ENCODE peak calls at places on chromosomes 16 and 17, in four cellular contexts. H is neural progenitor cell, J is hepatocyte, G is MM.1S. F is an unnamed sample.

GRCh38 chr17:14301279-14301760 is 439 bp downstream of the HS3ST3B1 start:
- DNase-seq in H (peak; percentile 66), J (peak; percentile 50), G (no peak), F (peak; percentile 47)

GRCh38 chr17:559699-560378 is 154.8 kb downstream of the VPS53 start:
- DNase-seq in H (no peak), J (peak; percentile 32), G (no peak), F (no peak)

GRCh38 chr16:82814059-82814458 is 187.3 kb downstream of the CDH13 start:
- DNase-seq in H (no peak), J (no peak), G (no peak), F (no peak)

GRCh38 chr16:48959204-48959603 is 322.4 kb downstream of the CBLN1 start:
- DNase-seq in H (no peak), J (no peak), G (no peak), F (no peak)

GRCh38 chr16:88649195-88649923 is 1.5 kb downstream of the CYBA start:
- DNase-seq in H (no peak), J (no peak), G (no peak), F (peak; percentile 41)

GRCh38 chr17:47096343-47096742 is 92.8 kb downstream of the CDC27 start:
- DNase-seq in H (no peak), J (no peak), G (no peak), F (no peak)

GRCh38 chr16:71479420-71479819 is 9.7 kb downstream of the ZNF19 start:
- DNase-seq in H (peak; percentile 60), J (peak; percentile 65), G (no peak), F (peak; percentile 32)

GRCh38 chr16:67865318-67865717 is 7.5 kb upstream of the EDC4 start:
- DNase-seq in H (peak; percentile 61), J (no peak), G (peak; percentile 15), F (peak; percentile 38)

GRCh38 chr17:38627957-38628356 is 22.2 kb upstream of the SRCIN1 start:
- DNase-seq in H (no peak), J (no peak), G (no peak), F (no peak)

DNA sequence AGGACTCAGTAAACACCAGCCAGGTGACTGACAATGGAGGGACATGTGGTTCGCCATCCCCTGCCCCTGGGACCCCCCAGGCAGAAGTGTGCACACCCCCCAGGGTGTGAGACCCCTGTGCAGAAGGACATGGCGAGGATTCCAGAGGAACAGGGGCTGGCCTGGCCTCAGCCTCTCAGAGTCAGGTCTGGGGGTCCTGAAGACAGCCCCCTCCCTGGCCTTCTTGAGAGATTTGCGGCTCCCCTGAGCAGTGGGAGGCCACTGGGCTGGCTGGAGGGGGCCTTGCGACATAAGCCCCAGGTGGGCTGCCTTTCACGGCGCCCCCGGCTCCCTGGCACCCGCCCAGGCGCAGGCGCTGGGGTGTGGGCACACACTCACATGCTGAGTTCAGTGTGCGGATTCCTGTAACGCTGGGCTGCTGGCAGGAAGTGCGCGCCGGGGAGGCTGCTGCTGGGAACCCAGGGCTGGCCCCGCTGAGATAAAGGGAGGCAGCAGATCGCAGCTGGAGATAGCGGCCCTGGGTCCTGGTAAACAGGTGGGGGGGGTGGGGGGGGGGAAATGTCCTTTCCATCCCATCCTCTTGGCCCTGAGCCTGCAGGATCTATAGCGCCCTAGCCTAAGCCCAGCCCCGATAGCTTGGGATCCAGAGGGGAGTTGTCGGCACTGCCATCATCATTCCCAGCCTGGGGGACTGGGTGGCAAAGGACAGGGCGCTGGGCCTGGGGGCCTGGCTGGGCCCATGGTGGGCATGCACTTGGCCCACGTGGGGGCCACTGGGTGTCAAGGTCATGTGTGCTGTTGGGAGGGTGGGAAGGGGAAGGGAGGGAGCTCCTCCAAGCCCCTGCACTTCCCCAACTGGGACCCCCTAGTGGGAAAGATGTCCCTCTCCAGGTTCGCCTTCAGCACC is 27.1 kb downstream of the TMEM235 start:
- DNase-seq in H (peak; percentile 8), J (peak; percentile 74), G (peak; percentile 51), F (peak; percentile 45)
- H3K4me1 ChIP-seq in H (peaks cover 33% of the 10 kb centered on the region), J (peaks cover 39% of the 10 kb centered on the region), G (peaks cover 22% of the 10 kb centered on the region), F (peaks cover 34% of the 10 kb centered on the region)

GRCh38 chr17:15462962-15463361 is 4.5 kb downstream of the CDRT4 start:
- DNase-seq in H (no peak), J (no peak), G (no peak), F (no peak)

GRCh38 chr17:15463363-15463762 is 4.1 kb downstream of the CDRT4 start:
- DNase-seq in H (peak; percentile 33), J (peak; percentile 44), G (no peak), F (no peak)

GRCh38 chr17:15464629-15465028 is 2.8 kb downstream of the CDRT4 start:
- DNase-seq in H (no peak), J (no peak), G (no peak), F (no peak)

GRCh38 chr17:15465045-15465701 is 2.2 kb downstream of the CDRT4 start:
- DNase-seq in H (no peak), J (no peak), G (no peak), F (no peak)

DNA sequence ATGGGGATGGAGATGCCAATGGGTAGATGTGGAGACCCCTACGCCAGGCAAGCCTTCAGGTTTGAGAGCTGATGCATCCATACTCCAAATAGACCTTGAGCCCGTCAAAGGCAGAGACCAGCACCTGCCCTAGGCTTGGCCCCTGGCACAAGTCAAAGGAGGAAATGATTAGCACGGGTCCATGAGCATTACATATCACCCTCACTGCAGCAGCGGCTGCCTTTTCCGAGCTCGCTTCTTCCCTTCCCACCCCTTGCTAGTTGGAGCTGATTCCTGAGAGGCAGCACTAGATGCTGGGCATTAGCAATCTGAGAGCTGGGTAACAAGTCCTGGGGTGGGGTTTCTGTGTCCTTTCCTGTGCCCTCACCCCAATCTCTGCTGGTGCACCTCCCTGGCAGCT is 3.2 kb downstream of the CDRT4 start:
- DNase-seq in H (no peak), J (no peak), G (no peak), F (no peak)
- TF ChIP-seq EZH2phosphoT487 in H (no peak), J (no peak), G (no peak), F (no peak)

DNA sequence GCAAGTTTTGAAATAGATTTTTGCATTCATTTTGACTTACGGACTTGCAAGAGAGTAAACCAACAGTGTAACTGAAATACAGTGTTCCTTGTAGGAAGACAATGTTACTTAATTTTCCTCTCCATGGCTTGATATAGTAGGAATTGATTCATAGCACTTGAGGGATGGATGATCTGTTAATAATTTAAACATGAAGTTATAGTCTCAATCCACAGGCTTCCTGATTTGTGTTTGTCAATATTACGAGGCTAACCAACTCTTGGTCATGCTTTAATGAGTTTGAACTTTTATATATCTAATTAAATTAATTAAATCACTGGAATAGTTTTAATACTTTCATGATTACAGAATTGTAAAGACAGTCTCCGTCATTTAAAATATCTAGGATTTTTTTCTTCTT is 112.0 kb upstream of the HAS3 start:
- DNase-seq in H (no peak), J (no peak), G (no peak), F (no peak)
- H3K4me2 ChIP-seq in H (no peak overlapping the region), J (peak overlapping the region; percentile 44), G (no peak overlapping the region), F (no peak overlapping the region)

DNA sequence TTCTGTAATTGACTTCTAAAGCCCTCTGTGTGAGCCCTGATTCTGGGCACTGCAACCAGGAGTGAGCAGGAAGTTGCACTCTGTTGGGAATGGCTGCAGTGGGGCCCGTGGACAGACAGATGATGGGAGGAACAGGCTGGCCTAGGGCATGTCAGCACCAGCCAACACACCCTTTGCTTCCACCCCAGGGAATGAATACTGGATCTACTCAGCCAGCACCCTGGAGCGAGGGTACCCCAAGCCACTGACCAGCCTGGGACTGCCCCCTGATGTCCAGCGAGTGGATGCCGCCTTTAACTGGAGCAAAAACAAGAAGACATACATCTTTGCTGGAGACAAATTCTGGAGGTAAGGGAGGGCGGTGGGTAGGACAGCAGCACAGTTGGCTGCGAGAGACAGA is 10.8 kb upstream of the LPCAT2 start:
- DNase-seq in H (no peak), J (no peak), G (no peak), F (no peak)
- H3K4me1 ChIP-seq in H (peaks cover 9% of the 10 kb centered on the region), J (peaks cover 37% of the 10 kb centered on the region), G (no peaks in the 10 kb centered on the region), F (no peaks in the 10 kb centered on the region)